ENCODE peak calls at places on chromosomes 13 and 19, in ten cellular contexts. U, L, K, B, W, X, P, H, N and T are unnamed samples.

GRCh38 chr13:102682727-102683126 is 12.1 kb downstream of the METTL21C start:
- DNase-seq in U (no peak), L (no peak), K (no peak), B (no peak), W (no peak), X (no peak), P (no peak), H (no peak), N (peak; percentile 42), T (no peak)

GRCh38 chr13:27040826-27041108 is 130.8 kb downstream of the USP12 start:
- DNase-seq in U (no peak), L (no peak), K (no peak), B (no peak), W (no peak), X (no peak), P (no peak), H (no peak), N (no peak), T (no peak)

GRCh38 chr19:54481326-54481930 is 8.3 kb upstream of the CDC42EP5 start:
- DNase-seq in U (no peak), L (peak; percentile 30), K (no peak), B (no peak), W (peak; percentile 73), X (peak; percentile 43), P (no peak), H (peak; percentile 71), N (peak; percentile 42), T (no peak)

GRCh38 chr13:79831556-79831955 is 350.6 kb downstream of the NDFIP2 start:
- DNase-seq in U (no peak), L (no peak), K (no peak), B (no peak), W (no peak), X (no peak), P (no peak), H (no peak), N (no peak), T (no peak)

GRCh38 chr13:76754414-76754813 is 131.8 kb downstream of the KCTD12 start:
- DNase-seq in U (peak; percentile 72), L (no peak), K (no peak), B (no peak), W (no peak), X (no peak), P (peak; percentile 41), H (peak; percentile 87), N (no peak), T (no peak)

GRCh38 chr13:30319703-30320102 is 12.4 kb upstream of the KATNAL1 start:
- DNase-seq in U (no peak), L (no peak), K (no peak), B (no peak), W (peak; percentile 17), X (no peak), P (no peak), H (no peak), N (no peak), T (no peak)

GRCh38 chr19:34350161-34350561 is 14.8 kb upstream of the GPI start:
- DNase-seq in U (no peak), L (peak; percentile 89), K (peak; percentile 42), B (no peak), W (peak; percentile 40), X (no peak), P (no peak), H (no peak), N (peak; percentile 99), T (peak; percentile 59)

GRCh38 chr19:35549174-35549788 is 3.9 kb downstream of the TMEM147 start:
- DNase-seq in U (peak; percentile 11), L (peak; percentile 62), K (peak; percentile 32), B (peak; percentile 46), W (peak; percentile 85), X (peak; percentile 23), P (no peak), H (peak; percentile 82), N (peak; percentile 68), T (peak; percentile 64)

GRCh38 chr19:20664917-20665781 is 3.8 kb upstream of the ZNF626 start:
- DNase-seq in U (no peak), L (no peak), K (no peak), B (no peak), W (peak; percentile 6), X (no peak), P (no peak), H (no peak), N (no peak), T (no peak)

GRCh38 chr19:15463865-15464371 is 426 bp downstream of the RASAL3 start:
- DNase-seq in U (no peak), L (peak; percentile 82), K (peak; percentile 45), B (no peak), W (no peak), X (no peak), P (no peak), H (peak; percentile 31), N (peak; percentile 93), T (peak; percentile 73)